ENCODE peak calls at places on chromosomes 13 and 19, in six cellular contexts. One of them, this sample, is unnamed.

GRCh38 chr19:14405380-14405757 is 13.8 kb downstream of the DDX39A start:
- DNase-seq in SK-N-SH: no peak
- DNase-seq in A549: no peak
- DNase-seq in HepG2: no peak
- DNase-seq in transverse colon: no peak
- DNase-seq in tibial nerve: no peak
- DNase-seq in this sample: no peak

GRCh38 chr13:35136585-35136984 is 194.5 kb downstream of the NBEA start:
- DNase-seq in transverse colon: no peak
- DNase-seq in HepG2: no peak
- DNase-seq in SK-N-SH: no peak
- DNase-seq in A549: no peak
- DNase-seq in tibial nerve: no peak
- DNase-seq in this sample: no peak

GRCh38 chr13:110306960-110307696 is at the start of the genes COL4A1 and COL4A2:
- DNase-seq in SK-N-SH: peak
- DNase-seq in HepG2: no peak
- DNase-seq in transverse colon: peak
- DNase-seq in A549: peak
- DNase-seq in tibial nerve: peak
- DNase-seq in this sample: peak

GRCh38 chr19:10086032-10086903 is at the start of gene SHFL:
- DNase-seq in A549: no peak
- DNase-seq in transverse colon: peak
- DNase-seq in SK-N-SH: peak
- DNase-seq in tibial nerve: peak
- DNase-seq in HepG2: peak
- DNase-seq in this sample: peak

GRCh38 chr19:31538879-31539278 is 189.6 kb upstream of the TSHZ3 start:
- DNase-seq in A549: no peak
- DNase-seq in transverse colon: no peak
- DNase-seq in tibial nerve: no peak
- DNase-seq in HepG2: no peak
- DNase-seq in SK-N-SH: no peak
- DNase-seq in this sample: no peak

GRCh38 chr19:10553943-10554381 is 10.3 kb downstream of the ATG4D start:
- DNase-seq in A549: no peak
- DNase-seq in HepG2: no peak
- DNase-seq in SK-N-SH: no peak
- DNase-seq in transverse colon: peak
- DNase-seq in tibial nerve: no peak
- DNase-seq in this sample: no peak

GRCh38 chr13:38763446-38764381 is 76.8 kb downstream of the FREM2 start:
- DNase-seq in transverse colon: no peak
- DNase-seq in SK-N-SH: peak
- DNase-seq in tibial nerve: no peak
- DNase-seq in A549: peak
- DNase-seq in HepG2: peak
- DNase-seq in this sample: no peak

GRCh38 chr13:43573787-43574562 is 212.8 kb downstream of the ENOX1 start:
- DNase-seq in HepG2: no peak
- DNase-seq in tibial nerve: no peak
- DNase-seq in SK-N-SH: no peak
- DNase-seq in transverse colon: no peak
- DNase-seq in A549: no peak
- DNase-seq in this sample: no peak

GRCh38 chr19:33683881-33684549 is 62.3 kb downstream of the CHST8 start:
- DNase-seq in tibial nerve: no peak
- DNase-seq in SK-N-SH: no peak
- DNase-seq in A549: peak
- DNase-seq in transverse colon: no peak
- DNase-seq in HepG2: peak
- DNase-seq in this sample: peak

GRCh38 chr19:11736696-11737095 is 2.0 kb downstream of the ZNF823 start:
- DNase-seq in transverse colon: peak
- DNase-seq in A549: no peak
- DNase-seq in HepG2: no peak
- DNase-seq in SK-N-SH: peak
- DNase-seq in tibial nerve: no peak
- DNase-seq in this sample: no peak

GRCh38 chr13:43305416-43305815 is 282.0 kb downstream of the DNAJC15 start:
- DNase-seq in tibial nerve: no peak
- DNase-seq in SK-N-SH: no peak
- DNase-seq in transverse colon: no peak
- DNase-seq in HepG2: no peak
- DNase-seq in A549: no peak
- DNase-seq in this sample: no peak

GRCh38 chr19:56746367-56746766 is 74.8 kb upstream of the ZNF835 start:
- DNase-seq in tibial nerve: no peak
- DNase-seq in SK-N-SH: no peak
- DNase-seq in HepG2: no peak
- DNase-seq in transverse colon: no peak
- DNase-seq in A549: no peak
- DNase-seq in this sample: no peak

GRCh38 chr19:56750658-56751057 is 79.1 kb upstream of the ZNF835 start:
- DNase-seq in transverse colon: no peak
- DNase-seq in HepG2: peak
- DNase-seq in tibial nerve: no peak
- DNase-seq in SK-N-SH: no peak
- DNase-seq in A549: no peak
- DNase-seq in this sample: no peak

GRCh38 chr19:56751078-56751489 is 79.5 kb upstream of the ZNF835 start:
- DNase-seq in SK-N-SH: peak
- DNase-seq in A549: no peak
- DNase-seq in transverse colon: no peak
- DNase-seq in HepG2: peak
- DNase-seq in tibial nerve: no peak
- DNase-seq in this sample: peak

DNA sequence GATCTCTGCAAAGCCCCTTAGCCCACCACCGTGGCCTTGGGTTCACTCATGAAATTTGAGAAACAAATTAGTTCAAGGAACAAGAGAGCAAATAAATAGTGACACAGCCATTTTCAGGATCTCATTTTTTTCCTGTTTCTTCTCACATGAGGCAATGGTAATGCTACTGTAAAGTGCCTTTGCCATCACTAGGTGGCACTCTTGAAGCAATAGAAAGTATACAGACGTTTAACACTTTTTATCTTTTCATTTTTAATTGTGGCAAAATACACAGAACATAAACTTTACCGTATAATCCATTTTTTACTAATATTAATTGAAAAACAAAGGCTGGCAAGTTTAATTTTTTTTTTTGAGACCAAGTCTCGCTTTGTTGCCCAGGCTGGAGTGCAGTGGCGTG is 76.9 kb upstream of the ZNF835 start:
- DNase-seq in A549: peak
- DNase-seq in transverse colon: no peak
- DNase-seq in tibial nerve: no peak
- DNase-seq in SK-N-SH: peak
- DNase-seq in HepG2: peak
- DNase-seq in this sample: peak
- TF ChIP-seq CTCF in A549: no peak
- TF ChIP-seq CTCF in transverse colon: peak
- TF ChIP-seq CTCF in tibial nerve: peak
- TF ChIP-seq CTCF in SK-N-SH: peak
- TF ChIP-seq CTCF in HepG2: peak
- TF ChIP-seq CTCF in this sample: peak

GRCh38 chr13:45206340-45206739 is 5.5 kb upstream of the KCTD4 start:
- DNase-seq in SK-N-SH: no peak
- DNase-seq in HepG2: no peak
- DNase-seq in transverse colon: no peak
- DNase-seq in tibial nerve: no peak
- DNase-seq in A549: peak
- DNase-seq in this sample: no peak
- TF ChIP-seq EP300 in SK-N-SH: no peak
- TF ChIP-seq EP300 in HepG2: no peak
- TF ChIP-seq EP300 in transverse colon: no peak
- TF ChIP-seq EP300 in tibial nerve: no peak
- TF ChIP-seq EP300 in A549: no peak
- TF ChIP-seq EP300 in this sample: no peak

DNA sequence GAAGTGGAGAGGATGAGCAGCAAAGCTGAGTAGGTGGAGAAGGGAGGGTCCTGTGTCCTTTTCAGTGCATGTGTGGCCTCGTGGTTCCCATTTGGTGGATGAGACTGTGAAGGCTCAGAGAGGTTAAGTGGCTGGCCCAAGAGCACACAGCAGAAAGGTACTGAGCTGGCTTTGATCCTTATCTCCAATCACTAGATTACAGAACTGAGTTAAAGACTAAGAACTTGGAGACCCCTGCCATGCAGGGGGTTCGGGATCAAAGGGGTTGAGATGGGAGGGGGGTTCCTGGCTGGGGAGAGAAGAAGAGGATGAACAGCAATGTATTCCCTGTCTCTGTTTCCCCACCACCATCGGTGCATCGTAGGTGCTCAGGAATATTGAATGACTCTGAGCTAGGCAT is 11.8 kb downstream of the CELF5 start:
- DNase-seq in A549: no peak
- DNase-seq in SK-N-SH: no peak
- DNase-seq in HepG2: no peak
- DNase-seq in transverse colon: no peak
- DNase-seq in tibial nerve: no peak
- DNase-seq in this sample: no peak
- TF ChIP-seq CTCF in A549: no peak
- TF ChIP-seq CTCF in SK-N-SH: no peak
- TF ChIP-seq CTCF in HepG2: no peak
- TF ChIP-seq CTCF in transverse colon: no peak
- TF ChIP-seq CTCF in tibial nerve: no peak
- TF ChIP-seq CTCF in this sample: no peak

GRCh38 chr19:2266183-2266993 is 10.2 kb upstream of the JSRP1 start:
- DNase-seq in transverse colon: peak
- DNase-seq in SK-N-SH: peak
- DNase-seq in tibial nerve: peak
- DNase-seq in A549: no peak
- DNase-seq in HepG2: peak
- DNase-seq in this sample: peak
- TF ChIP-seq EP300 in transverse colon: no peak
- TF ChIP-seq EP300 in SK-N-SH: no peak
- TF ChIP-seq EP300 in tibial nerve: peak
- TF ChIP-seq EP300 in A549: no peak
- TF ChIP-seq EP300 in HepG2: no peak
- TF ChIP-seq EP300 in this sample: no peak

DNA sequence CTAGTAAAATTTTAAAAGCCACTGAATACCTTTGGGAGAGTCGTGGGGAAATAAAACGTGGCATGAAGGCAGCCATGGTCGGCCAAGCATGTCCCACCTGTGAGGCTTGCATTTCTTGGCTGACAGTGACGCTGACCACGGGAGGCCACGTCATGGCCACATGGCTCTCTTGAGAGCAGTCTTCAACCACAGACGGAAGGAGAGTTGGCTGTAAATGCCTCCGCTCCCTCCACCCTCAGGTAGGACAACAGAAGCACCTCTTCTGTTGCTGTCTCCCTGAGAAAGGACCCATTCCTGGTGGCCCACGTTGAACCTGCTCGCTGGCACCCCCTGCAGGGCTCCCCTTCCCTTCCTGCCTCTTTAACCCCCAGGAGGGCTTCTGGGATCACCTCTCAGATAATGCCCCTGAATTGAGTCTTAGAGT is 10.6 kb upstream of the LRRC25 start:
- DNase-seq in transverse colon: peak
- DNase-seq in tibial nerve: no peak
- DNase-seq in SK-N-SH: peak
- DNase-seq in HepG2: no peak
- DNase-seq in A549: no peak
- DNase-seq in this sample: no peak
- TF ChIP-seq CTCF in transverse colon: peak
- TF ChIP-seq CTCF in tibial nerve: peak
- TF ChIP-seq CTCF in SK-N-SH: peak
- TF ChIP-seq CTCF in HepG2: peak
- TF ChIP-seq CTCF in A549: peak
- TF ChIP-seq CTCF in this sample: no peak

GRCh38 chr13:93305886-93306285 is 79.3 kb downstream of the GPC6 start:
- DNase-seq in A549: no peak
- DNase-seq in tibial nerve: no peak
- DNase-seq in transverse colon: no peak
- DNase-seq in HepG2: no peak
- DNase-seq in SK-N-SH: no peak
- DNase-seq in this sample: no peak

GRCh38 chr13:93307166-93307565 is 80.6 kb downstream of the GPC6 start:
- DNase-seq in HepG2: no peak
- DNase-seq in A549: no peak
- DNase-seq in SK-N-SH: no peak
- DNase-seq in tibial nerve: no peak
- DNase-seq in transverse colon: no peak
- DNase-seq in this sample: no peak

GRCh38 chr13:93304868-93305613 is 78.4 kb downstream of the GPC6 start:
- DNase-seq in SK-N-SH: peak
- DNase-seq in A549: no peak
- DNase-seq in HepG2: no peak
- DNase-seq in transverse colon: no peak
- DNase-seq in tibial nerve: no peak
- DNase-seq in this sample: no peak

GRCh38 chr13:93307651-93308050 is 81.0 kb downstream of the GPC6 start:
- DNase-seq in tibial nerve: no peak
- DNase-seq in SK-N-SH: no peak
- DNase-seq in transverse colon: no peak
- DNase-seq in HepG2: no peak
- DNase-seq in A549: no peak
- DNase-seq in this sample: no peak

GRCh38 chr13:93309886-93310520 is 83.4 kb downstream of the GPC6 start:
- DNase-seq in HepG2: peak
- DNase-seq in SK-N-SH: no peak
- DNase-seq in tibial nerve: no peak
- DNase-seq in A549: peak
- DNase-seq in transverse colon: no peak
- DNase-seq in this sample: no peak
- TF ChIP-seq EP300 in HepG2: no peak
- TF ChIP-seq EP300 in SK-N-SH: no peak
- TF ChIP-seq EP300 in tibial nerve: no peak
- TF ChIP-seq EP300 in A549: no peak
- TF ChIP-seq EP300 in transverse colon: no peak
- TF ChIP-seq EP300 in this sample: no peak

DNA sequence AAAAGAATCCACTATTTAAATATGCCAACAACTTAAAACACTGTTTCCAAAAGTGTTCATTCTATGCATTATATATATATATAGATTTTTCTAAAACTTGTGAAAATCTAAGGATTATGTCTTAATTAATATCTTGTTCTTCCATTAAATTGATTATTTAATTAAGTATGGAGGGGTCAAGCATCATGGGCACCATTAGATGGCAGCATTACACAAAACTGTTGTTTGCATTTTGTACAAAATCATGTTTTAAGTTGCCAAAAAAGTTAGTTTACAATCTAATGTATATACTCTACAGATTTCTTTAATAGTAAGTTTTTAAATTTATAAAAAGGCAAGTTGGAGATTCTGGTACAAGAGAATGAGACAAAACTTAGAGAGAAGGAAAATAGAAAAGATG is 213.2 kb upstream of the EDNRB start:
- DNase-seq in A549: no peak
- DNase-seq in SK-N-SH: no peak
- DNase-seq in tibial nerve: no peak
- DNase-seq in HepG2: no peak
- DNase-seq in transverse colon: no peak
- DNase-seq in this sample: no peak
- TF ChIP-seq CTCF in A549: peak
- TF ChIP-seq CTCF in SK-N-SH: peak
- TF ChIP-seq CTCF in tibial nerve: no peak
- TF ChIP-seq CTCF in HepG2: no peak
- TF ChIP-seq CTCF in transverse colon: no peak
- TF ChIP-seq CTCF in this sample: no peak